ENCODE peak calls at places on chromosomes 13 and 19, in nine cellular contexts. One of them, this sample, is unnamed.

GRCh38 chr19:13211426-13212308 is 61.5 kb downstream of the IER2 start:
- DNase-seq in HS-5: no peak
- DNase-seq in stimulated activated CD8-positive, alpha-beta memory T cell treated with anti-CD3 and anti-CD28 coated beads, Interleukin-15, amount 100 ng/mL, for 4 hours: no peak
- DNase-seq in T-cell: no peak
- DNase-seq in midbrain: no peak
- DNase-seq in stimulated activated CD4-positive, alpha-beta T cell treated with anti-CD3 and anti-CD28 coated beads, Interleukin-2, amount 100 ng/mL, for 48 hours: no peak
- DNase-seq in small intestine: no peak
- DNase-seq in neural crest cell: no peak
- DNase-seq in ACHN: no peak
- DNase-seq in this sample: no peak

GRCh38 chr13:40161008-40161694 is 505.3 kb downstream of the FOXO1 start:
- DNase-seq in HS-5: no peak
- DNase-seq in stimulated activated CD8-positive, alpha-beta memory T cell treated with anti-CD3 and anti-CD28 coated beads, Interleukin-15, amount 100 ng/mL, for 4 hours: no peak
- DNase-seq in T-cell: no peak
- DNase-seq in midbrain: no peak
- DNase-seq in stimulated activated CD4-positive, alpha-beta T cell treated with anti-CD3 and anti-CD28 coated beads, Interleukin-2, amount 100 ng/mL, for 48 hours: no peak
- DNase-seq in small intestine: peak
- DNase-seq in neural crest cell: no peak
- DNase-seq in ACHN: no peak
- DNase-seq in this sample: no peak

GRCh38 chr19:40908981-40909380 is 26.9 kb upstream of the CYP2A7 start:
- DNase-seq in HS-5: no peak
- DNase-seq in stimulated activated CD8-positive, alpha-beta memory T cell treated with anti-CD3 and anti-CD28 coated beads, Interleukin-15, amount 100 ng/mL, for 4 hours: peak
- DNase-seq in T-cell: no peak
- DNase-seq in midbrain: no peak
- DNase-seq in stimulated activated CD4-positive, alpha-beta T cell treated with anti-CD3 and anti-CD28 coated beads, Interleukin-2, amount 100 ng/mL, for 48 hours: no peak
- DNase-seq in small intestine: no peak
- DNase-seq in neural crest cell: no peak
- DNase-seq in ACHN: no peak
- DNase-seq in this sample: no peak

GRCh38 chr13:59447846-59448620 is 715.7 kb downstream of the DIAPH3 start:
- DNase-seq in HS-5: no peak
- DNase-seq in stimulated activated CD8-positive, alpha-beta memory T cell treated with anti-CD3 and anti-CD28 coated beads, Interleukin-15, amount 100 ng/mL, for 4 hours: no peak
- DNase-seq in T-cell: no peak
- DNase-seq in midbrain: no peak
- DNase-seq in stimulated activated CD4-positive, alpha-beta T cell treated with anti-CD3 and anti-CD28 coated beads, Interleukin-2, amount 100 ng/mL, for 48 hours: no peak
- DNase-seq in small intestine: no peak
- DNase-seq in neural crest cell: no peak
- DNase-seq in ACHN: no peak
- DNase-seq in this sample: no peak

GRCh38 chr13:100129605-100130004 is 40.7 kb downstream of the PCCA start:
- DNase-seq in HS-5: no peak
- DNase-seq in stimulated activated CD8-positive, alpha-beta memory T cell treated with anti-CD3 and anti-CD28 coated beads, Interleukin-15, amount 100 ng/mL, for 4 hours: no peak
- DNase-seq in T-cell: no peak
- DNase-seq in midbrain: no peak
- DNase-seq in stimulated activated CD4-positive, alpha-beta T cell treated with anti-CD3 and anti-CD28 coated beads, Interleukin-2, amount 100 ng/mL, for 48 hours: no peak
- DNase-seq in small intestine: no peak
- DNase-seq in neural crest cell: no peak
- DNase-seq in ACHN: no peak
- DNase-seq in this sample: no peak

GRCh38 chr19:37095859-37096258 is 17.6 kb downstream of the ZNF420 start:
- DNase-seq in HS-5: no peak
- DNase-seq in stimulated activated CD8-positive, alpha-beta memory T cell treated with anti-CD3 and anti-CD28 coated beads, Interleukin-15, amount 100 ng/mL, for 4 hours: no peak
- DNase-seq in T-cell: no peak
- DNase-seq in midbrain: no peak
- DNase-seq in stimulated activated CD4-positive, alpha-beta T cell treated with anti-CD3 and anti-CD28 coated beads, Interleukin-2, amount 100 ng/mL, for 48 hours: no peak
- DNase-seq in small intestine: no peak
- DNase-seq in neural crest cell: no peak
- DNase-seq in ACHN: no peak
- DNase-seq in this sample: no peak

GRCh38 chr19:16268676-16269319 is 55.8 kb upstream of the KLF2 start:
- DNase-seq in HS-5: no peak
- DNase-seq in stimulated activated CD8-positive, alpha-beta memory T cell treated with anti-CD3 and anti-CD28 coated beads, Interleukin-15, amount 100 ng/mL, for 4 hours: peak
- DNase-seq in T-cell: peak
- DNase-seq in midbrain: no peak
- DNase-seq in stimulated activated CD4-positive, alpha-beta T cell treated with anti-CD3 and anti-CD28 coated beads, Interleukin-2, amount 100 ng/mL, for 48 hours: no peak
- DNase-seq in small intestine: no peak
- DNase-seq in neural crest cell: no peak
- DNase-seq in ACHN: no peak
- DNase-seq in this sample: no peak

GRCh38 chr13:66748712-66749111 is 481.4 kb downstream of the PCDH9 start:
- DNase-seq in HS-5: no peak
- DNase-seq in stimulated activated CD8-positive, alpha-beta memory T cell treated with anti-CD3 and anti-CD28 coated beads, Interleukin-15, amount 100 ng/mL, for 4 hours: no peak
- DNase-seq in T-cell: no peak
- DNase-seq in midbrain: no peak
- DNase-seq in stimulated activated CD4-positive, alpha-beta T cell treated with anti-CD3 and anti-CD28 coated beads, Interleukin-2, amount 100 ng/mL, for 48 hours: no peak
- DNase-seq in small intestine: no peak
- DNase-seq in neural crest cell: no peak
- DNase-seq in ACHN: no peak
- DNase-seq in this sample: no peak

GRCh38 chr19:6708346-6708745 is 12.1 kb downstream of the C3 start:
- DNase-seq in HS-5: no peak
- DNase-seq in stimulated activated CD8-positive, alpha-beta memory T cell treated with anti-CD3 and anti-CD28 coated beads, Interleukin-15, amount 100 ng/mL, for 4 hours: no peak
- DNase-seq in T-cell: no peak
- DNase-seq in midbrain: no peak
- DNase-seq in stimulated activated CD4-positive, alpha-beta T cell treated with anti-CD3 and anti-CD28 coated beads, Interleukin-2, amount 100 ng/mL, for 48 hours: no peak
- DNase-seq in small intestine: no peak
- DNase-seq in neural crest cell: no peak
- DNase-seq in ACHN: no peak
- DNase-seq in this sample: no peak

GRCh38 chr19:48393559-48394330 is at the start of gene GRIN2D:
- DNase-seq in HS-5: no peak
- DNase-seq in stimulated activated CD8-positive, alpha-beta memory T cell treated with anti-CD3 and anti-CD28 coated beads, Interleukin-15, amount 100 ng/mL, for 4 hours: no peak
- DNase-seq in T-cell: no peak
- DNase-seq in midbrain: peak
- DNase-seq in stimulated activated CD4-positive, alpha-beta T cell treated with anti-CD3 and anti-CD28 coated beads, Interleukin-2, amount 100 ng/mL, for 48 hours: no peak
- DNase-seq in small intestine: no peak
- DNase-seq in neural crest cell: peak
- DNase-seq in ACHN: peak
- DNase-seq in this sample: no peak